ENCODE peak calls at places on chromosomes 2 and 18, in six cellular contexts. L, V, B, D, F and Z are unnamed samples.

GRCh38 chr18:8912348-8913057 is 190.0 kb upstream of the NDUFV2 start:
- DNase-seq in L (peak), V (peak), B (no peak), D (no peak), F (no peak), Z (peak)

GRCh38 chr2:152884088-152884487 is 165.7 kb downstream of the ARL6IP6 start:
- DNase-seq in L (no peak), V (no peak), B (no peak), D (no peak), F (no peak), Z (no peak)

GRCh38 chr18:23635283-23636040 is 27.2 kb downstream of the ANKRD29 start:
- DNase-seq in L (no peak), V (no peak), B (no peak), D (no peak), F (peak), Z (no peak)

GRCh38 chr2:229714080-229714735 is at the start of gene DNER:
- DNase-seq in L (peak), V (peak), B (no peak), D (no peak), F (no peak), Z (no peak)

GRCh38 chr2:9941196-9941995 is 10.1 kb upstream of the GRHL1 start:
- DNase-seq in L (no peak), V (no peak), B (no peak), D (peak), F (peak), Z (no peak)

GRCh38 chr2:168518555-168519066 is 62.5 kb downstream of the CERS6 start:
- DNase-seq in L (no peak), V (peak), B (no peak), D (peak), F (peak), Z (no peak)

GRCh38 chr2:204315236-204315662 is 230.0 kb upstream of the PARD3B start:
- DNase-seq in L (no peak), V (no peak), B (no peak), D (no peak), F (peak), Z (no peak)

GRCh38 chr2:189444322-189444721 is 3.0 kb downstream of the WDR75 start:
- DNase-seq in L (no peak), V (no peak), B (no peak), D (peak), F (peak), Z (no peak)

GRCh38 chr2:145652992-145653545 is 1133.2 kb upstream of the ZEB2 start:
- DNase-seq in L (no peak), V (no peak), B (no peak), D (peak), F (peak), Z (no peak)

GRCh38 chr2:37721219-37721600 is 49.8 kb upstream of the CDC42EP3 start:
- DNase-seq in L (no peak), V (no peak), B (no peak), D (no peak), F (peak), Z (no peak)

GRCh38 chr18:26746284-26747130 is 119.0 kb downstream of the AQP4 start:
- DNase-seq in L (no peak), V (no peak), B (no peak), D (peak), F (peak), Z (no peak)

GRCh38 chr2:54750040-54750439 is 26.6 kb downstream of the EML6 start:
- DNase-seq in L (no peak), V (no peak), B (no peak), D (no peak), F (peak), Z (no peak)

GRCh38 chr2:160491922-160492371 is 1.7 kb downstream of the RBMS1 start:
- DNase-seq in L (no peak), V (peak), B (no peak), D (peak), F (peak), Z (no peak)

GRCh38 chr2:118800736-118801135 is 46.7 kb downstream of the EN1 start:
- DNase-seq in L (no peak), V (no peak), B (no peak), D (peak), F (peak), Z (no peak)

GRCh38 chr2:173239644-173240043 is 115.0 kb upstream of the CDCA7 start:
- DNase-seq in L (no peak), V (no peak), B (no peak), D (no peak), F (no peak), Z (no peak)

GRCh38 chr2:88199912-88200682 is 30.0 kb downstream of the THNSL2 start:
- DNase-seq in L (peak), V (peak), B (no peak), D (peak), F (no peak), Z (no peak)

GRCh38 chr18:12056034-12056883 is 37.4 kb upstream of the ANKRD62 start:
- DNase-seq in L (no peak), V (no peak), B (no peak), D (no peak), F (no peak), Z (no peak)

GRCh38 chr18:58389745-58390144 is 239.1 kb downstream of the ALPK2 start:
- DNase-seq in L (no peak), V (no peak), B (no peak), D (no peak), F (no peak), Z (no peak)

GRCh38 chr2:28558421-28558820 is 62.6 kb downstream of the PLB1 start:
- DNase-seq in L (no peak), V (no peak), B (no peak), D (peak), F (no peak), Z (no peak)

GRCh38 chr2:140454717-140455116 is 1674.5 kb upstream of the NXPH2 start:
- DNase-seq in L (no peak), V (no peak), B (no peak), D (peak), F (peak), Z (no peak)

GRCh38 chr18:60372598-60372997 is at the start of gene MC4R:
- DNase-seq in L (peak), V (peak), B (no peak), D (peak), F (peak), Z (no peak)

GRCh38 chr2:24083567-24084385 is 858 bp downstream of the TP53I3 start:
- DNase-seq in L (peak), V (peak), B (no peak), D (peak), F (peak), Z (no peak)

GRCh38 chr18:50330176-50330575 is 42.7 kb upstream of the CXXC1 start:
- DNase-seq in L (no peak), V (no peak), B (no peak), D (no peak), F (no peak), Z (no peak)

GRCh38 chr18:25066536-25066935 is 285.4 kb downstream of the ZNF521 start:
- DNase-seq in L (no peak), V (no peak), B (no peak), D (no peak), F (no peak), Z (no peak)

GRCh38 chr2:68556384-68556783 is 87.0 kb upstream of the PROKR1 start:
- DNase-seq in L (no peak), V (no peak), B (no peak), D (no peak), F (peak), Z (no peak)

GRCh38 chr18:26227051-26227672 is 917 bp downstream of the TAF4B start:
- DNase-seq in L (no peak), V (peak), B (no peak), D (peak), F (peak), Z (no peak)

GRCh38 chr2:143426296-143426695 is 297.1 kb downstream of the ARHGAP15 start:
- DNase-seq in L (no peak), V (no peak), B (no peak), D (peak), F (peak), Z (no peak)

GRCh38 chr2:197378494-197378972 is 56.3 kb downstream of the SF3B1 start:
- DNase-seq in L (peak), V (peak), B (peak), D (peak), F (peak), Z (no peak)

GRCh38 chr2:42105330-42106256 is 57.8 kb downstream of the PKDCC start:
- DNase-seq in L (no peak), V (no peak), B (no peak), D (peak), F (no peak), Z (no peak)

GRCh38 chr2:232854082-232854481 is 16.0 kb upstream of the SNORC start:
- DNase-seq in L (peak), V (no peak), B (no peak), D (peak), F (peak), Z (no peak)

DNA sequence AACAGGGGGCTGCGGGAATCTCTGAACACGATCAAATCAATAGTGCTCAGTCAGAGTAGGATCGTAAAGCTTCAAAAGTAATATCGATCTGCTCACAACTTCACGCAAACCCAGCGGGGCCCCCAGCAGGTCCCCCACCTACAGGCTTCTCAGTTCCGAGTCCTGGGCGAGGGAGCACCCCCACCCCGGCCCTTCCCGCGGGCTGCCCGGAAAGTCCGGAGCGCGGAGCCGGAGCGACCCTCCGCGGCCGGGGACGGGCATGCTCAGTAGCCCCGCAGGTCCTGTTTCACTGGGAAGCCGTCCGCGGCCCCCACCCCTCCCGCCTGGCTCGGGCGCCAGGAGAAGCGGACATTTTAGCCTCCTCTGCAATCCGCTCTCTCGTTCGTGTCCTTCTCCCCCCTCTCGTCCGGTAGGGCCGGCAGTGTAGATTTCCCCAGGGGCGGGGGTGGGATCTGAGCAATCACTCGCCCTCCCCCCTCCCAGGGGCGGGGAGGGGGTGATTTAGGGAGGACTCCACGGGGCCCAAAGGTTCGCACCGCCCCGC is 3.3 kb upstream of the SPRED2 start:
- DNase-seq in L (peak), V (peak), B (peak), D (peak), F (peak), Z (peak)
- TF ChIP-seq CTCF in L (no peak), V (no peak), B (no peak), D (no peak), F (no peak), Z (no peak)

GRCh38 chr2:220695397-220696279 is 876.5 kb downstream of the EPHA4 start:
- DNase-seq in L (no peak), V (no peak), B (no peak), D (no peak), F (no peak), Z (no peak)
- TF ChIP-seq CTCF in L (no peak), V (no peak), B (no peak), D (no peak), F (no peak), Z (no peak)

DNA sequence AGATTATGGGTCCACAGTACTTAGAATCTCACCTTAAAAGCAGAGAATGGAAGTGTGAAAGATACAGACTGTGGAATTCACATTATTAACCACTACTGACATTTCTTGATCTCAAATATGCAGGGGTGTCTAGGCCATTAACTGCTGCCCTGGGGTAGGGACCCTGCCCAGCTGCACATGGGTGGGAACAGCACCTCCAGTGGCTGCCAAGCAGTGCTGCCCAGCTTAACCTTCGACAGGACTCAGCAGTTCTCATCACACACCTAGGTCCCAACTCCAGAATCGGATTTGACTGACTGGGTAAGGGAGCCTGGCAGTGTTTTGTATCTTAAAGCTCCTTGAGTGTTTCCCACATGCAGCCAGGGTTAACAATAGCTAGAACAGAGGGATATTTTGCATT is 14.9 kb downstream of the ERFE start:
- DNase-seq in L (no peak), V (no peak), B (no peak), D (no peak), F (no peak), Z (no peak)
- TF ChIP-seq CTCF in L (no peak), V (peak), B (no peak), D (peak), F (peak), Z (no peak)

DNA sequence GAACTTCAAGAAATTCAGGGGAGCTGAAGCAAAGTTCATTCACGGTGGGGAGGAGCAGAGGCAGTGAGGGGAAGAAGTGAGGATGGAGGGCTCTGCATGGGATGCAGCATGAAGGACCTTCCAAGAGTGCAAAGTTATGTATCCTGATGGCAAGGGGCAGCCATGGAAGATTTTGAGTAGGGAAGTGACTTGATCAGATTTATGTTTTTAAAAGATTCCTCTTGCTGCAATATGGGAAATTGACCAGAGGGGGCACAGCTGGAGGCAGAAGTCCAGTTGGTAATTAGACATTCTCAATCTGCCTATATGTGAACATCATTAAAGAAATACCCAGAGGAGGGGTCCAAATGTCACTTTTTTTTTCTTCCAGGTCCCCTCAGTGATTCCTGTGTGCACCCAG is 21.5 kb upstream of the ANXA4 start:
- DNase-seq in L (peak), V (no peak), B (no peak), D (peak), F (peak), Z (no peak)
- TF ChIP-seq CTCF in L (no peak), V (peak), B (no peak), D (peak), F (peak), Z (peak)

DNA sequence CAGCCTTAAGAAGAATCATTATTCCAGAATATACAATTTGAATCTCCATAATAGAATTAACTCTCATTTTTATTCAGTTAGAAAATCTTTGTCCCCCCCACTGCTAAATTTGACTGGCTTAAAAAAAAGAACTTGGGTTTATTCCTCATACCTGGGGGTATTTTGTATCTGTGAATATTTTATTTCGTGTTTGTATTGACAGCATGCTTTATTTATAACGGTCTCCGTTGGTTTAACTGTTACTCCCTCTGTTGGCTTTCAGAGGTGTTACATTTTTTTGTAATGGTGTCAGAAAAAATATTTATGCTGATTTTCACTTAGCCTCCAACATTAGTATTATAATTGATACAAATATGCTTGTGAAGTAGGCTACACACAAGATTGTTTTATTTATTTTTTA is 109.1 kb downstream of the HAUS1 start:
- DNase-seq in L (no peak), V (no peak), B (no peak), D (peak), F (peak), Z (no peak)
- TF ChIP-seq CTCF in L (peak), V (peak), B (peak), D (peak), F (peak), Z (peak)

GRCh38 chr2:216274194-216274593 is 98.1 kb downstream of the MARCHF4 start:
- DNase-seq in L (no peak), V (no peak), B (no peak), D (peak), F (peak), Z (no peak)
- TF ChIP-seq CTCF in L (no peak), V (no peak), B (no peak), D (peak), F (peak), Z (no peak)

GRCh38 chr2:16477648-16478047 is 188.0 kb downstream of the CYRIA start:
- DNase-seq in L (no peak), V (no peak), B (no peak), D (no peak), F (no peak), Z (no peak)

GRCh38 chr2:16476168-16476567 is 189.5 kb downstream of the CYRIA start:
- DNase-seq in L (no peak), V (no peak), B (no peak), D (no peak), F (no peak), Z (no peak)

GRCh38 chr2:16478817-16479216 is 186.8 kb downstream of the CYRIA start:
- DNase-seq in L (no peak), V (no peak), B (no peak), D (no peak), F (no peak), Z (no peak)

GRCh38 chr2:16475581-16475980 is 190.1 kb downstream of the CYRIA start:
- DNase-seq in L (no peak), V (no peak), B (no peak), D (no peak), F (no peak), Z (no peak)

DNA sequence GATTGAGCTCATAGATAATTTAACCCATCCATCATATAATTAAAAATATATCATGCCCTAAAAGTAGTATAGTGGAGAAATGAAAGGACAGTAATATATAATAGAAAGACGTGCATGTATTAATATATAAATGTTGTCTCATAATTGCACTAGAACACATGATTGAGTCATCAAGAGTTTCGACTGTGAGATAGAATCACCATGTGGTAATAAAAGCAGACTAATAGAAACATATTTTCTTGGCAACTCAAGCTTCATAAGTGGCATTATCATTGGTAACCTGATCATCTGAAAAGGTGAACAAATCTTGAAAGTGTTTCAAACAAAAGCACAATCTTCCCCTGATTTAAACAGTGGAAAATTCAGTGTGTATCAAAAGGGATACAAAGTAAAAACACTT is 188.8 kb downstream of the CYRIA start:
- DNase-seq in L (no peak), V (no peak), B (no peak), D (no peak), F (no peak), Z (no peak)
- TF ChIP-seq CTCF in L (no peak), V (no peak), B (no peak), D (no peak), F (no peak), Z (no peak)

GRCh38 chr2:156691014-156691413 is 254.8 kb downstream of the GPD2 start:
- DNase-seq in L (no peak), V (no peak), B (no peak), D (no peak), F (no peak), Z (no peak)

GRCh38 chr2:156695020-156695419 is 258.8 kb downstream of the GPD2 start:
- DNase-seq in L (no peak), V (no peak), B (no peak), D (no peak), F (no peak), Z (no peak)

GRCh38 chr2:156689945-156690344 is 253.8 kb downstream of the GPD2 start:
- DNase-seq in L (no peak), V (no peak), B (no peak), D (no peak), F (no peak), Z (no peak)

GRCh38 chr2:156697906-156698305 is 261.7 kb downstream of the GPD2 start:
- DNase-seq in L (no peak), V (no peak), B (no peak), D (no peak), F (no peak), Z (no peak)

GRCh38 chr2:156695595-156695994 is 259.4 kb downstream of the GPD2 start:
- DNase-seq in L (no peak), V (no peak), B (no peak), D (no peak), F (no peak), Z (no peak)
- TF ChIP-seq CTCF in L (no peak), V (no peak), B (no peak), D (no peak), F (no peak), Z (no peak)